ENCODE peak calls at places on chromosomes 7 and 10, in nine cellular contexts. F, N, W, Z, C, U, T, P and J are unnamed samples.

GRCh38 chr7:537911-538634 is 18.4 kb upstream of the PDGFA start:
- DNase-seq in F (peak), N (peak), W (no peak), Z (peak), C (peak), U (no peak), T (no peak), P (no peak), J (peak)

GRCh38 chr7:20083781-20084180 is 133.4 kb downstream of the MACC1 start:
- DNase-seq in F (no peak), N (peak), W (no peak), Z (no peak), C (peak), U (no peak), T (no peak), P (no peak), J (no peak)

GRCh38 chr7:2223321-2223720 is 9.4 kb downstream of the MAD1L1 start:
- DNase-seq in F (no peak), N (no peak), W (no peak), Z (peak), C (no peak), U (no peak), T (no peak), P (no peak), J (no peak)

GRCh38 chr10:66350622-66351399 is 575.0 kb upstream of the LRRTM3 start:
- DNase-seq in F (no peak), N (no peak), W (no peak), Z (no peak), C (no peak), U (no peak), T (no peak), P (no peak), J (no peak)

GRCh38 chr7:93219877-93220276 is 6.4 kb downstream of the HEPACAM2 start:
- DNase-seq in F (no peak), N (no peak), W (no peak), Z (no peak), C (no peak), U (no peak), T (no peak), P (no peak), J (no peak)

GRCh38 chr10:102409604-102410426 is 8.8 kb downstream of the PSD start:
- DNase-seq in F (no peak), N (no peak), W (no peak), Z (no peak), C (no peak), U (no peak), T (no peak), P (no peak), J (no peak)

GRCh38 chr7:3138992-3139391 is 95.3 kb upstream of the CARD11 start:
- DNase-seq in F (no peak), N (no peak), W (no peak), Z (peak), C (no peak), U (no peak), T (no peak), P (no peak), J (no peak)

GRCh38 chr7:38798552-38799267 is 110.3 kb downstream of the VPS41 start:
- DNase-seq in F (no peak), N (no peak), W (no peak), Z (no peak), C (no peak), U (no peak), T (no peak), P (no peak), J (no peak)

GRCh38 chr10:124903119-124903518 is 38.8 kb upstream of the ZRANB1 start:
- DNase-seq in F (no peak), N (no peak), W (peak), Z (no peak), C (no peak), U (no peak), T (no peak), P (no peak), J (no peak)

GRCh38 chr10:94193466-94193924 is 169.2 kb downstream of the NOC3L start:
- DNase-seq in F (peak), N (no peak), W (no peak), Z (no peak), C (peak), U (no peak), T (no peak), P (no peak), J (peak)

GRCh38 chr10:72385724-72386123 is 31.0 kb upstream of the DNAJB12 start:
- DNase-seq in F (no peak), N (no peak), W (no peak), Z (no peak), C (no peak), U (no peak), T (no peak), P (no peak), J (no peak)

GRCh38 chr10:108545921-108546320 is 1377.4 kb downstream of the XPNPEP1 start:
- DNase-seq in F (no peak), N (no peak), W (no peak), Z (no peak), C (no peak), U (no peak), T (no peak), P (no peak), J (no peak)

GRCh38 chr10:98376485-98376884 is 38.5 kb downstream of the PYROXD2 start:
- DNase-seq in F (no peak), N (no peak), W (no peak), Z (no peak), C (no peak), U (no peak), T (no peak), P (no peak), J (no peak)

GRCh38 chr7:117014673-117015133 is 61.4 kb downstream of the ST7 start:
- DNase-seq in F (no peak), N (no peak), W (no peak), Z (no peak), C (peak), U (no peak), T (no peak), P (peak), J (peak)

GRCh38 chr7:148340438-148340837 is 250.1 kb upstream of the C7orf33 start:
- DNase-seq in F (no peak), N (no peak), W (no peak), Z (no peak), C (no peak), U (no peak), T (no peak), P (no peak), J (no peak)

GRCh38 chr10:14659626-14660196 is 115.0 kb downstream of the FAM107B start:
- DNase-seq in F (no peak), N (no peak), W (no peak), Z (no peak), C (no peak), U (peak), T (no peak), P (peak), J (no peak)